ENCODE peak calls at places on chromosome 18, in eight cellular contexts. One of them, this sample, is unnamed. For H3K4me1, the result is how much of the 10 kb centered on the place peaks cover.

GRCh38 chr18:58723810-58724602 is 52.7 kb downstream of the MALT1 start:
- DNase-seq in CD8-positive, alpha-beta T cell: no peak
- DNase-seq in pancreas: no peak
- DNase-seq in uterus: no peak
- DNase-seq in A549: no peak
- DNase-seq in neural progenitor cell: no peak
- DNase-seq in MM.1S: no peak
- DNase-seq in left lung: no peak
- DNase-seq in this sample: no peak

GRCh38 chr18:40058811-40059570 is 1896.0 kb upstream of the PIK3C3 start:
- DNase-seq in neural progenitor cell: no peak
- DNase-seq in CD8-positive, alpha-beta T cell: no peak
- DNase-seq in uterus: no peak
- DNase-seq in left lung: no peak
- DNase-seq in pancreas: no peak
- DNase-seq in A549: no peak
- DNase-seq in MM.1S: no peak
- DNase-seq in this sample: no peak

GRCh38 chr18:59837586-59837985 is 62.2 kb upstream of the PMAIP1 start:
- DNase-seq in neural progenitor cell: peak
- DNase-seq in uterus: peak
- DNase-seq in A549: peak
- DNase-seq in MM.1S: peak
- DNase-seq in left lung: no peak
- DNase-seq in pancreas: no peak
- DNase-seq in CD8-positive, alpha-beta T cell: peak
- DNase-seq in this sample: no peak

GRCh38 chr18:55351980-55352714 is 235.8 kb downstream of the TCF4 start:
- DNase-seq in A549: no peak
- DNase-seq in uterus: no peak
- DNase-seq in CD8-positive, alpha-beta T cell: no peak
- DNase-seq in pancreas: no peak
- DNase-seq in neural progenitor cell: peak
- DNase-seq in MM.1S: no peak
- DNase-seq in left lung: no peak
- DNase-seq in this sample: no peak

GRCh38 chr18:23669202-23669766 is 6.6 kb upstream of the ANKRD29 start:
- DNase-seq in neural progenitor cell: no peak
- DNase-seq in pancreas: no peak
- DNase-seq in CD8-positive, alpha-beta T cell: no peak
- DNase-seq in left lung: no peak
- DNase-seq in MM.1S: no peak
- DNase-seq in uterus: no peak
- DNase-seq in A549: no peak
- DNase-seq in this sample: no peak

GRCh38 chr18:69590150-69590549 is 189.5 kb downstream of the DOK6 start:
- DNase-seq in CD8-positive, alpha-beta T cell: no peak
- DNase-seq in pancreas: no peak
- DNase-seq in neural progenitor cell: no peak
- DNase-seq in uterus: no peak
- DNase-seq in MM.1S: no peak
- DNase-seq in A549: no peak
- DNase-seq in left lung: no peak
- DNase-seq in this sample: no peak

GRCh38 chr18:3827236-3827635 is 377.3 kb downstream of the TGIF1 start:
- DNase-seq in left lung: no peak
- DNase-seq in A549: no peak
- DNase-seq in uterus: no peak
- DNase-seq in neural progenitor cell: peak
- DNase-seq in pancreas: no peak
- DNase-seq in MM.1S: no peak
- DNase-seq in CD8-positive, alpha-beta T cell: no peak
- DNase-seq in this sample: no peak

GRCh38 chr18:48137354-48138208 is 207.1 kb upstream of the SMAD2 start:
- DNase-seq in left lung: no peak
- DNase-seq in MM.1S: no peak
- DNase-seq in pancreas: no peak
- DNase-seq in uterus: no peak
- DNase-seq in CD8-positive, alpha-beta T cell: no peak
- DNase-seq in A549: no peak
- DNase-seq in neural progenitor cell: no peak
- DNase-seq in this sample: no peak

GRCh38 chr18:12307251-12307736 is 747 bp upstream of the TUBB6 start:
- DNase-seq in left lung: no peak
- DNase-seq in neural progenitor cell: peak
- DNase-seq in A549: no peak
- DNase-seq in CD8-positive, alpha-beta T cell: no peak
- DNase-seq in uterus: peak
- DNase-seq in pancreas: no peak
- DNase-seq in MM.1S: no peak
- DNase-seq in this sample: peak

GRCh38 chr18:46917808-46918600 is 602 bp downstream of the KATNAL2 start:
- DNase-seq in neural progenitor cell: peak
- DNase-seq in MM.1S: no peak
- DNase-seq in CD8-positive, alpha-beta T cell: no peak
- DNase-seq in left lung: no peak
- DNase-seq in A549: no peak
- DNase-seq in pancreas: no peak
- DNase-seq in uterus: peak
- DNase-seq in this sample: peak

GRCh38 chr18:45702871-45703270 is 21.1 kb upstream of the SLC14A1 start:
- DNase-seq in CD8-positive, alpha-beta T cell: no peak
- DNase-seq in MM.1S: no peak
- DNase-seq in pancreas: no peak
- DNase-seq in A549: no peak
- DNase-seq in neural progenitor cell: no peak
- DNase-seq in left lung: no peak
- DNase-seq in uterus: no peak
- DNase-seq in this sample: no peak

GRCh38 chr18:685438-685837 is 27.0 kb downstream of the ENOSF1 start:
- DNase-seq in A549: no peak
- DNase-seq in left lung: no peak
- DNase-seq in MM.1S: no peak
- DNase-seq in CD8-positive, alpha-beta T cell: no peak
- DNase-seq in pancreas: no peak
- DNase-seq in uterus: no peak
- DNase-seq in neural progenitor cell: peak
- DNase-seq in this sample: no peak

GRCh38 chr18:50631831-50632285 is 72.0 kb downstream of the MAPK4 start:
- DNase-seq in MM.1S: no peak
- DNase-seq in pancreas: no peak
- DNase-seq in A549: no peak
- DNase-seq in CD8-positive, alpha-beta T cell: no peak
- DNase-seq in neural progenitor cell: no peak
- DNase-seq in left lung: no peak
- DNase-seq in uterus: no peak
- DNase-seq in this sample: no peak

GRCh38 chr18:11553098-11553940 is 56.1 kb upstream of the SLC35G4 start:
- DNase-seq in MM.1S: peak
- DNase-seq in neural progenitor cell: peak
- DNase-seq in CD8-positive, alpha-beta T cell: no peak
- DNase-seq in pancreas: no peak
- DNase-seq in left lung: no peak
- DNase-seq in A549: peak
- DNase-seq in uterus: no peak
- DNase-seq in this sample: no peak

GRCh38 chr18:59959079-59959478 is 59.3 kb downstream of the PMAIP1 start:
- DNase-seq in left lung: no peak
- DNase-seq in CD8-positive, alpha-beta T cell: no peak
- DNase-seq in A549: no peak
- DNase-seq in neural progenitor cell: no peak
- DNase-seq in pancreas: no peak
- DNase-seq in uterus: no peak
- DNase-seq in MM.1S: no peak
- DNase-seq in this sample: no peak

GRCh38 chr18:34649072-34649471 is 61.0 kb upstream of the DTNA start:
- DNase-seq in neural progenitor cell: no peak
- DNase-seq in pancreas: no peak
- DNase-seq in A549: no peak
- DNase-seq in left lung: no peak
- DNase-seq in MM.1S: no peak
- DNase-seq in CD8-positive, alpha-beta T cell: no peak
- DNase-seq in uterus: no peak
- DNase-seq in this sample: no peak

GRCh38 chr18:59696311-59697235 is 650 bp downstream of the CCBE1 start:
- DNase-seq in neural progenitor cell: peak
- DNase-seq in uterus: peak
- DNase-seq in pancreas: peak
- DNase-seq in MM.1S: no peak
- DNase-seq in CD8-positive, alpha-beta T cell: no peak
- DNase-seq in A549: no peak
- DNase-seq in left lung: peak
- DNase-seq in this sample: no peak

GRCh38 chr18:6633370-6633769 is 96.1 kb upstream of the ARHGAP28 start:
- DNase-seq in left lung: no peak
- DNase-seq in neural progenitor cell: peak
- DNase-seq in CD8-positive, alpha-beta T cell: no peak
- DNase-seq in MM.1S: no peak
- DNase-seq in pancreas: no peak
- DNase-seq in uterus: no peak
- DNase-seq in A549: no peak
- DNase-seq in this sample: no peak
- H3K27ac ChIP-seq in left lung: no peak
- H3K27ac ChIP-seq in neural progenitor cell: no peak
- H3K27ac ChIP-seq in CD8-positive, alpha-beta T cell: no peak
- H3K27ac ChIP-seq in MM.1S: no peak
- H3K27ac ChIP-seq in pancreas: no peak
- H3K27ac ChIP-seq in uterus: no peak
- H3K27ac ChIP-seq in A549: no peak
- H3K27ac ChIP-seq in this sample: no peak

DNA sequence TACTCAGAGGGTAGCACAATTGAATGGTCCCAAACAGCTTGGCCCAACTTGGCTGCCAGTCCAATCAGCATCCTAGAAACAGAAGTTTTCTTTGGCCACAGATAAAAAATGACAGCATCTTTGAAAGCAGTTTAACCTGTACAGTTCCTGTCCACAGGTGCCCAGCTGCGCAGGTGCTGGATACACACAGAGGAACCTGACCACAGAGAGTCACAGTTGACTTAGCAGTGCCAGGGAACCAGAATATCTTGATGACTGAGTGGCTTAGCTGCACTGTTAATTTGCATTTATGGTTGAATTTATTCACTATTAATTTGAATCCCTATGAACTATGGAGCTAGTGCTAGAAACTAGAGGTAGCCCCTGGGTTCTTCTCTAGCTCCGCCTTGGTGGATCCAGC is 93.7 kb downstream of the TPGS2 start:
- DNase-seq in A549: no peak
- DNase-seq in CD8-positive, alpha-beta T cell: no peak
- DNase-seq in left lung: no peak
- DNase-seq in pancreas: no peak
- DNase-seq in uterus: no peak
- DNase-seq in neural progenitor cell: no peak
- DNase-seq in MM.1S: peak
- DNase-seq in this sample: no peak
- H3K4me1 ChIP-seq in A549: under half
- H3K4me1 ChIP-seq in CD8-positive, alpha-beta T cell: under half
- H3K4me1 ChIP-seq in left lung: under half
- H3K4me1 ChIP-seq in pancreas: under half
- H3K4me1 ChIP-seq in uterus: under half
- H3K4me1 ChIP-seq in neural progenitor cell: under half
- H3K4me1 ChIP-seq in MM.1S: under half
- H3K4me1 ChIP-seq in this sample: under half

GRCh38 chr18:26386421-26386820 is 160.2 kb downstream of the TAF4B start:
- DNase-seq in pancreas: no peak
- DNase-seq in left lung: no peak
- DNase-seq in neural progenitor cell: no peak
- DNase-seq in MM.1S: no peak
- DNase-seq in uterus: no peak
- DNase-seq in A549: no peak
- DNase-seq in CD8-positive, alpha-beta T cell: no peak
- DNase-seq in this sample: no peak
- H3K27ac ChIP-seq in pancreas: no peak
- H3K27ac ChIP-seq in left lung: no peak
- H3K27ac ChIP-seq in neural progenitor cell: no peak
- H3K27ac ChIP-seq in MM.1S: no peak
- H3K27ac ChIP-seq in uterus: no peak
- H3K27ac ChIP-seq in A549: peak
- H3K27ac ChIP-seq in CD8-positive, alpha-beta T cell: no peak
- H3K27ac ChIP-seq in this sample: peak

GRCh38 chr18:9105420-9105819 is 2.9 kb downstream of the NDUFV2 start:
- DNase-seq in pancreas: no peak
- DNase-seq in MM.1S: peak
- DNase-seq in A549: no peak
- DNase-seq in left lung: no peak
- DNase-seq in neural progenitor cell: no peak
- DNase-seq in CD8-positive, alpha-beta T cell: no peak
- DNase-seq in uterus: no peak
- DNase-seq in this sample: no peak

GRCh38 chr18:9109523-9109922 is 7.0 kb downstream of the NDUFV2 start:
- DNase-seq in neural progenitor cell: no peak
- DNase-seq in A549: no peak
- DNase-seq in pancreas: no peak
- DNase-seq in left lung: no peak
- DNase-seq in uterus: no peak
- DNase-seq in MM.1S: no peak
- DNase-seq in CD8-positive, alpha-beta T cell: no peak
- DNase-seq in this sample: no peak

GRCh38 chr18:9106094-9106493 is 3.6 kb downstream of the NDUFV2 start:
- DNase-seq in left lung: no peak
- DNase-seq in uterus: no peak
- DNase-seq in MM.1S: peak
- DNase-seq in neural progenitor cell: no peak
- DNase-seq in pancreas: no peak
- DNase-seq in CD8-positive, alpha-beta T cell: no peak
- DNase-seq in A549: no peak
- DNase-seq in this sample: no peak

GRCh38 chr18:9108911-9109310 is 6.4 kb downstream of the NDUFV2 start:
- DNase-seq in CD8-positive, alpha-beta T cell: no peak
- DNase-seq in neural progenitor cell: no peak
- DNase-seq in uterus: no peak
- DNase-seq in pancreas: no peak
- DNase-seq in MM.1S: peak
- DNase-seq in A549: no peak
- DNase-seq in left lung: no peak
- DNase-seq in this sample: no peak

DNA sequence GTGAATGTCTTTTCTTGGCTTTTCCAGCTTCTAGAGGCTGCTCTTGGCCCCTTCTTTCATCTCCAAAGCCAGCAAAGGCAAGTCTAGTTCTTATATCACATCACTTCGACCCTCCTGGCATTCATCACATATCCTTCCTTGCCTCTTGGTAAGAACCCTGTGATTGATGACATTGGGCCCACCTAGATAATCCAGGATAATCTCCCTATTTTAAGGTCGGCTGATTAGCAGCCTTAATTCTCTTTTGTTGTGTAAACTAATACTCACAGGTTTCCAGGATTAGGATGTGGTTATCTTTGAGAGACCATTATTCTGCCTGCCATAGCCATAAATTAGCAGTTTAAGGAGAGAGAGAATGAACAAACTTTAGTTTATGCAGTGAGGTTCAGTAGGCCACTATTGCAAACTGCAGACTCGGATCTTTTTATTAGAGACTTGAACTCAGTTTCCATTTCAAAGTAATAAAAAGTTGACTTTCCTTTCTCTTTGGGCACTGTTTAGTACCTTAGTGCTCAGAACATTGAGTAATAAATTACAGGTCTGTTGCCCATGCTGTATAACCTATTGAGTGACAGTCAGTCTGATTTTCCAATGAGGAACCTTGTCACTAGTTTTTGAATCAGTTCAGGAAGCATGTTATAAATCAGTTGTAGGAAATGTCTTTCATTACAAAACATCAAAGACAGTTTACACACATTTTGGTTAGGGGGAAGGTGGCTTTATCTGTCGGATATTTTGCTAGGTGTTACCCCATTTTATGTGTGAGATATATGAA is 4.5 kb downstream of the NDUFV2 start:
- DNase-seq in MM.1S: peak
- DNase-seq in left lung: no peak
- DNase-seq in CD8-positive, alpha-beta T cell: no peak
- DNase-seq in A549: no peak
- DNase-seq in neural progenitor cell: peak
- DNase-seq in uterus: no peak
- DNase-seq in pancreas: no peak
- DNase-seq in this sample: no peak
- H3K4me1 ChIP-seq in MM.1S: under half
- H3K4me1 ChIP-seq in left lung: under half
- H3K4me1 ChIP-seq in CD8-positive, alpha-beta T cell: half or more
- H3K4me1 ChIP-seq in A549: under half
- H3K4me1 ChIP-seq in neural progenitor cell: half or more
- H3K4me1 ChIP-seq in uterus: under half
- H3K4me1 ChIP-seq in pancreas: under half
- H3K4me1 ChIP-seq in this sample: under half